ENCODE peak calls at places on chromosomes 13 and 19, in eight cellular contexts. B is omental fat pad; O is dorsolateral prefrontal cortex; X is neural crest cell; L is IMR-90; P is left ventricle myocardium inferior; R is cardiac fibroblast; W is CD4-positive, alpha-beta T cell. N is an unnamed sample.

GRCh38 chr13:29756506-29756905 is 93.9 kb downstream of the UBL3 start:
- DNase-seq in P (no peak), B (no peak), O (no peak), W (no peak), X (no peak), R (peak), L (peak), N (no peak)

GRCh38 chr13:75544681-75545333 is 4.8 kb upstream of the UCHL3 start:
- DNase-seq in W (no peak), R (peak), L (peak), P (no peak), B (no peak), O (no peak), X (no peak), N (peak)

GRCh38 chr19:37218592-37218935 is 550 bp downstream of the ZNF383 start:
- DNase-seq in P (no peak), O (no peak), W (no peak), L (peak), R (peak), X (no peak), B (no peak), N (peak)

GRCh38 chr19:44315883-44316282 is 11.1 kb upstream of the ZNF235 start:
- DNase-seq in P (no peak), O (no peak), L (no peak), B (no peak), W (no peak), X (no peak), R (no peak), N (no peak)

GRCh38 chr19:944171-944567 is 18.3 kb downstream of the ARID3A start:
- DNase-seq in O (no peak), B (no peak), R (peak), P (no peak), X (no peak), L (no peak), W (no peak), N (no peak)

GRCh38 chr19:2992958-2993357 is 15.6 kb downstream of the TLE6 start:
- DNase-seq in B (no peak), O (no peak), W (no peak), P (no peak), L (no peak), X (no peak), R (no peak), N (no peak)

GRCh38 chr13:103243495-103243894 is 177.3 kb upstream of the SLC10A2 start:
- DNase-seq in P (no peak), B (no peak), R (no peak), X (no peak), L (no peak), W (no peak), O (no peak), N (no peak)

GRCh38 chr19:30358821-30359580 is 13.2 kb upstream of the ZNF536 start:
- DNase-seq in R (no peak), O (no peak), X (no peak), L (no peak), B (no peak), W (no peak), P (no peak), N (no peak)

GRCh38 chr19:39542198-39542597 is 2.2 kb upstream of the EID2 start:
- DNase-seq in L (no peak), X (no peak), R (peak), O (no peak), W (no peak), B (no peak), P (no peak), N (no peak)

GRCh38 chr13:105804561-105805190 is 730.8 kb downstream of the EFNB2 start:
- DNase-seq in X (no peak), R (peak), W (no peak), L (peak), P (no peak), O (no peak), B (no peak), N (no peak)

GRCh38 chr19:29971002-29971401 is 29.0 kb downstream of the URI1 start:
- DNase-seq in O (no peak), L (no peak), B (no peak), P (no peak), W (no peak), X (no peak), R (no peak), N (no peak)

GRCh38 chr13:20848203-20848602 is 54.3 kb downstream of the XPO4 start:
- DNase-seq in B (no peak), W (no peak), R (no peak), L (no peak), P (no peak), O (no peak), X (no peak), N (no peak)

DNA sequence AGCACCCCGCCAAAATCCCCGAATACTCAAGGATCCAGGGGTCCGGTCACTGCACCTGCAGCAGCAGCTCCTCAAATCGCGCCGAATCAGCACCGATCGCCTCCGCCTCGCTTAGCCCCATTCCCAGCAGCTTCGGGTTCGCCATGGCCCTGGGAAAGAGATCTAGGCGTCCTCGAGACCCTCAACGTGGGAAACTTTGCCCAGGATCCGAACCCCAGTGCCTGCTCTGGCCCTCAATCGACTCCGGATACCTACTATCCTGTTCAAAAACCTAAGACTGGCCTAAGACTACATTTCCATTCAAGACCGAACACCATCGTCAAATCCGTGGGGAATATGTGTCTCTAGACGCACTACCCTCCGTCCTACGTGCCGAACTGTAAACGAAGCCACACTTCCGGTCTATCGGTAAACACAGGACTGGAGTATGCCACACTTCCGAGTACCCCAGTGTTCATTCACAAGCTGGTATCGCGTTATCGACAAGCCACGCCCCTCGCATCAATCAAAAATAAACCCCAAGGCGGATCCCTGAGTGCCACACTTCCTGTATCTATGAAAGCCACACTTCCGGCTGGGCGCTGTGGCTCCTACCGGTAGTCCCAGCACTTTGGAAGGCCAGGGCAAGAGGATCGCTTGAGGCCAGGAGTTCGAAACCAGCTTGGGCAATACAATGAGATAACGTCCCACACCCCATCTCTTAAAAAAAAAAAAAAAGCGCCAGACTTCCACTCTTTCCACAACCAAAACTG is at the start of gene PIH1D1:
- DNase-seq in R (peak), W (peak), L (peak), B (peak), X (peak), O (peak), P (peak), N (peak)
- TF ChIP-seq CTCF in R (peak), W (no peak), L (no peak), B (no peak), X (peak), O (peak), P (peak), N (no peak)

DNA sequence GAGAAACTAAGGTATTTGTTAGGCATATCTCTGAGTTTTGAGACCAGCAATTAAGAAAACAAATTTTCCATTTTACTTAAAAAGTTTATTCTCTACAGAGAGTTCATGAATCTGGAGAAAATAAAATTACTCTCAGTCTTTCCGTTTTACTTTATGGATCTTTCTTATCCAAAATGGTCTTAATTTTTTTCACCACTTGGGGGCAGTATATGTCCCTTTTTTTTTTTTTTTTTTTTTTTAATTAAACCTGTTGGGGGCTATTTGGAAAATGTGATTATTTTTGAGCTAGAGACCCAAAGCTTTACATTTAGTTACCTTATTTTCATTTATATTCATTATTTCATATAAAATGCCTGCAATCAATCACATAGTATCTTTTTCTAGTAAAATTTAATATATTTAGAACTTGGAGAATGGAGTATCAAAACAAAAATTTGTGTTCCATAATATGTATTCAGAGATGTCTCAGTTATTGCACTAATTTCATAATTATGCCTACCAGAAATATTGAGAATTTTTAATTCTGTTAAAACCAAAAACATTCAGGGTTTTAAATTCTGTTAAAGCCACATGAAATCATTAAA is 27.1 kb downstream of the PIBF1 start:
- DNase-seq in W (no peak), B (no peak), X (no peak), P (no peak), R (peak), L (peak), O (no peak), N (no peak)
- TF ChIP-seq CTCF in W (peak), B (no peak), X (peak), P (peak), R (peak), L (peak), O (peak), N (peak)

GRCh38 chr19:45876411-45877197 is 9.3 kb downstream of the IRF2BP1 start:
- DNase-seq in L (peak), P (peak), X (no peak), R (peak), B (no peak), O (no peak), W (no peak), N (no peak)
- TF ChIP-seq CTCF in L (no peak), P (no peak), X (no peak), R (no peak), B (no peak), O (no peak), W (no peak), N (no peak)

DNA sequence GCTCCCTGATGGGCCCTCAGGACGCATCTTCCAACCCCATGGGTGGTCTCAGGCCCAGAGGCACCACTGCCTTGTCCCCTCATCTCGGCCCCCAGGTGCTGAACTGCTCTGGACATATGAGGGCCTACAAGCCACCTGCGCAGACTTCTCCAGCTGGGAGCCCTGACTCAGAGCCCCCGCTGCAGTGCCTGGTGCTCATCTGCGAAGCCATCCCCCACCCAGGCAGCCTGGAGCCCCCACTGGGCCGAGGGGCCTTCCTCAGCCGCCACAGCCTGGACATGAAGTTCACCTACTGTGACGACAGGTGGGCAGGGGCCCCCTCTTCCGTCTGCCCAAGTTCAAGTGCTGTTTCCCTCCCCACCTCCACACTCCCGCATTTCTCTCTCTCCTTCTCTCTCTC is 12.2 kb downstream of the HIF3A start:
- DNase-seq in X (no peak), W (no peak), P (no peak), B (no peak), L (no peak), R (no peak), O (no peak), N (no peak)
- TF ChIP-seq CTCF in X (no peak), W (no peak), P (no peak), B (no peak), L (no peak), R (no peak), O (no peak), N (no peak)

GRCh38 chr13:68813397-68813796 is 1294.2 kb upstream of the ATXN8OS start:
- DNase-seq in O (no peak), R (no peak), P (no peak), X (no peak), W (no peak), B (no peak), L (no peak), N (no peak)

GRCh38 chr13:68808456-68808855 is 1299.2 kb upstream of the ATXN8OS start:
- DNase-seq in W (no peak), P (no peak), R (no peak), B (no peak), X (no peak), O (no peak), L (no peak), N (no peak)

GRCh38 chr13:68806125-68806524 is 1301.5 kb upstream of the ATXN8OS start:
- DNase-seq in R (no peak), P (no peak), L (no peak), O (no peak), B (no peak), W (no peak), X (no peak), N (no peak)

GRCh38 chr13:68810660-68811059 is 1297.0 kb upstream of the ATXN8OS start:
- DNase-seq in X (no peak), L (no peak), W (no peak), O (no peak), P (no peak), R (no peak), B (no peak), N (no peak)
- TF ChIP-seq CTCF in X (peak), L (no peak), W (no peak), O (no peak), P (no peak), R (no peak), B (no peak), N (no peak)

GRCh38 chr13:66362485-66362884 is 867.7 kb downstream of the PCDH9 start:
- DNase-seq in X (no peak), R (no peak), O (no peak), W (no peak), B (no peak), P (no peak), L (peak), N (no peak)

GRCh38 chr13:66365101-66365500 is 865.0 kb downstream of the PCDH9 start:
- DNase-seq in P (no peak), R (no peak), W (no peak), B (no peak), O (no peak), X (no peak), L (peak), N (no peak)

GRCh38 chr13:66364346-66364745 is 865.8 kb downstream of the PCDH9 start:
- DNase-seq in W (no peak), L (peak), O (no peak), R (no peak), B (no peak), X (no peak), P (no peak), N (no peak)

GRCh38 chr13:66367356-66367755 is 862.8 kb downstream of the PCDH9 start:
- DNase-seq in P (no peak), O (no peak), W (no peak), X (no peak), B (no peak), R (no peak), L (peak), N (no peak)
- TF ChIP-seq CTCF in P (no peak), O (no peak), W (no peak), X (no peak), B (no peak), R (no peak), L (no peak), N (no peak)

GRCh38 chr19:50517704-50518075 is 4.0 kb upstream of the ASPDH start:
- DNase-seq in W (no peak), L (no peak), X (no peak), O (no peak), P (no peak), R (no peak), B (no peak), N (no peak)

GRCh38 chr19:50519006-50519575 is 5.4 kb upstream of the ASPDH start:
- DNase-seq in O (no peak), W (no peak), R (no peak), X (no peak), P (no peak), B (no peak), L (no peak), N (no peak)

GRCh38 chr19:50516859-50517703 is 3.4 kb upstream of the ASPDH start:
- DNase-seq in L (no peak), X (no peak), P (no peak), B (no peak), W (no peak), R (no peak), O (no peak), N (no peak)

GRCh38 chr19:50516456-50516855 is 2.7 kb upstream of the ASPDH start:
- DNase-seq in P (no peak), B (no peak), R (no peak), W (no peak), X (no peak), O (no peak), L (no peak), N (no peak)

GRCh38 chr19:50518091-50519005 is 4.6 kb upstream of the ASPDH start:
- DNase-seq in O (no peak), B (no peak), W (no peak), X (no peak), P (no peak), L (no peak), R (no peak), N (no peak)
- TF ChIP-seq CTCF in O (no peak), B (no peak), W (no peak), X (peak), P (no peak), L (no peak), R (no peak), N (peak)

N was measured in HFFc6.